ENCODE peak calls at places on chromosome 5, in six cellular contexts. W is WTC11, Y is HepG2, O is H1, F is K562, X is GM23338. J is an unnamed sample.
A peak's percentile ranks its signal among the peaks of the same experiment; 100 is the strongest.

GRCh38 chr5:123755587-123756324 is 243.8 kb downstream of the CSNK1G3 start:
- DNase-seq in W (no peak), Y (no peak), O (no peak), F (no peak), X (no peak), J (no peak)

GRCh38 chr5:52339285-52339684 is 448.4 kb upstream of the ITGA1 start:
- DNase-seq in W (no peak), Y (no peak), O (no peak), F (no peak), X (no peak), J (no peak)

GRCh38 chr5:39523821-39524220 is 99.0 kb upstream of the DAB2 start:
- DNase-seq in W (no peak), Y (no peak), O (no peak), F (no peak), X (no peak), J (no peak)

GRCh38 chr5:149654282-149654681 is 73.0 kb downstream of the ARHGEF37 start:
- DNase-seq in W (no peak), Y (no peak), O (no peak), F (no peak), X (no peak), J (no peak)

GRCh38 chr5:116799401-116799800 is 224.8 kb upstream of the SEMA6A start:
- DNase-seq in W (no peak), Y (peak; percentile 81), O (no peak), F (no peak), X (no peak), J (no peak)

GRCh38 chr5:78640622-78641021 is 8.0 kb downstream of the LHFPL2 start:
- DNase-seq in W (no peak), Y (peak; percentile 13), O (no peak), F (no peak), X (no peak), J (peak; percentile 45)

GRCh38 chr5:120527251-120527650 is 63.2 kb downstream of the PRR16 start:
- DNase-seq in W (no peak), Y (no peak), O (no peak), F (no peak), X (no peak), J (no peak)

GRCh38 chr5:1515921-1516571 is 7.7 kb downstream of the LPCAT1 start:
- DNase-seq in W (peak; percentile 17), Y (peak; percentile 67), O (peak; percentile 61), F (no peak), X (no peak), J (no peak)

GRCh38 chr5:93929146-93929545 is 187.7 kb upstream of the POU5F2 start:
- DNase-seq in W (no peak), Y (no peak), O (no peak), F (no peak), X (no peak), J (no peak)

GRCh38 chr5:67581203-67581602 is 384.6 kb upstream of the CD180 start:
- DNase-seq in W (no peak), Y (no peak), O (no peak), F (no peak), X (no peak), J (no peak)

DNA sequence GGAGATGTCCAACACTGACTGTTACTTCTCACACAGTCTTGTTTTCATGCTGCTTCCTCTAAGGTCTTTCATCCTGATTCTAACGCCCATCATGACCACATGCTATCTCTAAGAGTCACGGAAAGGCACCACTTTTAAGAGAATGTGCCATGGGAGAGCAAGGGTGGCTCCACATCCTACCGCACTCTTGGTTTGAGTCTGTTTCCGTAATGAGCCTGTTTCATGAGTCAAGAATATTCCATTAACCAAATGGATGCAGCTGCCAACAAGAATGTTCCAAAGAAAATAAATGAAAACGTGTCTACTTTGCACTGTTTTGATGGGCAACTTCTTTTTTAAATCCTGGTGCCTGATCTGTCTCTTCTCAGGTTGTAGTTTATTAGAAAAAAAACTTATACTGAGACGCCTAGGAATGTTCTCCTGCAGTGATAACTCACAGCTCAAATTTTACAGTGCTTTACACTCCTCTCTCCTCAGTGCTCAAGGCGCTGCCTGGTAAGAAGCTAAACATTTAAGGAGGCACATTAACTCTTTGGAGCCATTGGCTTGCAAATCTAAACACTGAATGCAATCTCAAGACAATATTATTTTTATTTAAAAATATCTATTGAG is 124.3 kb downstream of the FGF1 start:
- DNase-seq in W (no peak), Y (no peak), O (no peak), F (no peak), X (no peak), J (no peak)
- TF ChIP-seq CREB1 in W (no peak), Y (no peak), O (no peak), F (no peak), X (no peak), J (no peak)

GRCh38 chr5:9513825-9514224 is 32.0 kb downstream of the SEMA5A start:
- DNase-seq in W (peak; percentile 15), Y (no peak), O (no peak), F (no peak), X (peak; percentile 69), J (no peak)
- TF ChIP-seq CTCF in W (no peak), Y (no peak), O (peak; percentile 48), F (no peak), X (peak; percentile 44), J (no peak)

GRCh38 chr5:157471709-157472108 is 11.7 kb downstream of the NIPAL4 start:
- DNase-seq in W (peak; percentile 50), Y (peak; percentile 30), O (no peak), F (peak; percentile 45), X (peak; percentile 82), J (no peak)
- TF ChIP-seq CREB1 in W (no peak), Y (no peak), O (no peak), F (no peak), X (no peak), J (no peak)

DNA sequence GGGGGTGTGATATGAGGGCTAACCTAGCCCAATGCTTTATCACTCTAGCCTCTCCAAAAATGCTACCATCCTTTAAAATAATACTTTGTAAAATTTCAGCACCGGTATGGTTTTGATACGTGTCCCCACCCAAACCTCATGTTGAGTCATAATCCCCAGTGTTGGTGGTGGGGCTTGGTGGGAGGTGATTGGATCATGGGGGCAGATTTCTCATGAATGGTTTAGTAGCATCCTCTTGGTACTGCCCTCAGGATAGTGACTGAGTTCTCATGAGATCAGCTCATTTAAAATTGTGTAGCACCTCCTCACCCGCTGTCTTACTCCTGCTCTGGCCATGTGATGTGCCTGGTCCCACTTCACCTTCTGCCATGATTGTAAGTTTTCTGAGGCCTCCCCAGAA is 35.0 kb upstream of the ANKH start:
- DNase-seq in W (no peak), Y (no peak), O (no peak), F (no peak), X (no peak), J (no peak)
- TF ChIP-seq CTCF in W (no peak), Y (no peak), O (no peak), F (no peak), X (no peak), J (no peak)

GRCh38 chr5:90767710-90768109 is 209.1 kb downstream of the ADGRV1 start:
- DNase-seq in W (no peak), Y (no peak), O (no peak), F (no peak), X (no peak), J (no peak)
- TF ChIP-seq CREB1 in W (no peak), Y (no peak), O (no peak), F (no peak), X (no peak), J (no peak)

GRCh38 chr5:135883441-135883840 is 12.2 kb downstream of the IL9 start:
- DNase-seq in W (peak; percentile 68), Y (no peak), O (peak; percentile 73), F (peak; percentile 48), X (peak; percentile 67), J (no peak)
- TF ChIP-seq CTCF in W (no peak), Y (peak; percentile 49), O (peak; percentile 50), F (peak; percentile 57), X (peak; percentile 62), J (peak; percentile 38)

GRCh38 chr5:54317511-54318260 is 7.3 kb upstream of the ARL15 start:
- DNase-seq in W (no peak), Y (no peak), O (no peak), F (no peak), X (no peak), J (no peak)
- TF ChIP-seq CREB1 in W (no peak), Y (no peak), O (no peak), F (no peak), X (no peak), J (no peak)

GRCh38 chr5:169721771-169722170 is 84.7 kb downstream of the DOCK2 start:
- DNase-seq in W (no peak), Y (no peak), O (no peak), F (no peak), X (no peak), J (no peak)
- TF ChIP-seq CTCF in W (no peak), Y (no peak), O (no peak), F (peak; percentile 32), X (peak; percentile 30), J (peak; percentile 11)

GRCh38 chr5:128228506-128228905 is 144.9 kb downstream of the SLC12A2 start:
- DNase-seq in W (no peak), Y (no peak), O (no peak), F (no peak), X (no peak), J (no peak)

GRCh38 chr5:128225245-128226030 is 141.9 kb downstream of the SLC12A2 start:
- DNase-seq in W (no peak), Y (no peak), O (no peak), F (no peak), X (no peak), J (no peak)

GRCh38 chr5:128224336-128224735 is 140.8 kb downstream of the SLC12A2 start:
- DNase-seq in W (no peak), Y (no peak), O (no peak), F (no peak), X (no peak), J (no peak)

GRCh38 chr5:128227984-128228383 is 144.4 kb downstream of the SLC12A2 start:
- DNase-seq in W (no peak), Y (no peak), O (no peak), F (no peak), X (no peak), J (no peak)
- TF ChIP-seq CREB1 in W (no peak), Y (no peak), O (no peak), F (no peak), X (no peak), J (no peak)

J was measured in GM12878.